ENCODE peak calls at places on chromosomes 12 and 14, in six cellular contexts. One of them, this sample, is unnamed.

GRCh38 chr12:31016057-31016456 is 57.6 kb upstream of the DDX11 start:
- DNase-seq in iris pigment epithelial cell: no peak
- DNase-seq in activated T-cell treated with anti-CD3 and anti-CD28 coated beads for 1 hour: no peak
- DNase-seq in amygdala: no peak
- DNase-seq in hippocampal formation: no peak
- DNase-seq in left ventricle myocardium superior: no peak
- DNase-seq in this sample: no peak

GRCh38 chr12:25482637-25483036 is 70.4 kb downstream of the LMNTD1 start:
- DNase-seq in left ventricle myocardium superior: no peak
- DNase-seq in activated T-cell treated with anti-CD3 and anti-CD28 coated beads for 1 hour: no peak
- DNase-seq in iris pigment epithelial cell: no peak
- DNase-seq in amygdala: no peak
- DNase-seq in hippocampal formation: no peak
- DNase-seq in this sample: peak; percentile 76

GRCh38 chr12:51951843-51952722 is 584 bp downstream of the ACVR1B start:
- DNase-seq in left ventricle myocardium superior: peak; percentile 60
- DNase-seq in activated T-cell treated with anti-CD3 and anti-CD28 coated beads for 1 hour: no peak
- DNase-seq in hippocampal formation: no peak
- DNase-seq in amygdala: no peak
- DNase-seq in iris pigment epithelial cell: no peak
- DNase-seq in this sample: no peak

GRCh38 chr12:50914872-50915484 is 37.4 kb upstream of the HIGD1C start:
- DNase-seq in amygdala: no peak
- DNase-seq in left ventricle myocardium superior: no peak
- DNase-seq in iris pigment epithelial cell: no peak
- DNase-seq in hippocampal formation: no peak
- DNase-seq in activated T-cell treated with anti-CD3 and anti-CD28 coated beads for 1 hour: no peak
- DNase-seq in this sample: no peak

GRCh38 chr12:2289525-2289924 is 236.7 kb downstream of the CACNA1C start:
- DNase-seq in activated T-cell treated with anti-CD3 and anti-CD28 coated beads for 1 hour: no peak
- DNase-seq in hippocampal formation: no peak
- DNase-seq in amygdala: no peak
- DNase-seq in iris pigment epithelial cell: no peak
- DNase-seq in left ventricle myocardium superior: no peak
- DNase-seq in this sample: no peak

GRCh38 chr14:38721822-38722431 is 381.1 kb downstream of the SEC23A start:
- DNase-seq in hippocampal formation: peak; percentile 70
- DNase-seq in left ventricle myocardium superior: peak; percentile 35
- DNase-seq in amygdala: peak; percentile 57
- DNase-seq in iris pigment epithelial cell: peak; percentile 53
- DNase-seq in activated T-cell treated with anti-CD3 and anti-CD28 coated beads for 1 hour: peak; percentile 0
- DNase-seq in this sample: peak; percentile 35

GRCh38 chr12:14403293-14403692 is 37.8 kb downstream of the ATF7IP start:
- DNase-seq in amygdala: no peak
- DNase-seq in left ventricle myocardium superior: no peak
- DNase-seq in hippocampal formation: no peak
- DNase-seq in activated T-cell treated with anti-CD3 and anti-CD28 coated beads for 1 hour: no peak
- DNase-seq in iris pigment epithelial cell: no peak
- DNase-seq in this sample: no peak

GRCh38 chr14:64636208-64636979 is 67.8 kb upstream of the PLEKHG3 start:
- DNase-seq in amygdala: peak; percentile 61
- DNase-seq in activated T-cell treated with anti-CD3 and anti-CD28 coated beads for 1 hour: peak; percentile 59
- DNase-seq in iris pigment epithelial cell: no peak
- DNase-seq in left ventricle myocardium superior: peak; percentile 71
- DNase-seq in hippocampal formation: peak; percentile 72
- DNase-seq in this sample: peak; percentile 66

GRCh38 chr14:88233915-88234314 is 89.2 kb downstream of the KCNK10 start:
- DNase-seq in activated T-cell treated with anti-CD3 and anti-CD28 coated beads for 1 hour: no peak
- DNase-seq in hippocampal formation: no peak
- DNase-seq in iris pigment epithelial cell: no peak
- DNase-seq in amygdala: no peak
- DNase-seq in left ventricle myocardium superior: no peak
- DNase-seq in this sample: peak; percentile 29

GRCh38 chr12:94690199-94690695 is 39.9 kb upstream of the TMCC3 start:
- DNase-seq in activated T-cell treated with anti-CD3 and anti-CD28 coated beads for 1 hour: no peak
- DNase-seq in amygdala: no peak
- DNase-seq in left ventricle myocardium superior: no peak
- DNase-seq in hippocampal formation: no peak
- DNase-seq in iris pigment epithelial cell: peak; percentile 56
- DNase-seq in this sample: no peak

GRCh38 chr12:120688527-120689071 is 1.6 kb downstream of the MLEC start:
- DNase-seq in iris pigment epithelial cell: peak; percentile 51
- DNase-seq in activated T-cell treated with anti-CD3 and anti-CD28 coated beads for 1 hour: no peak
- DNase-seq in hippocampal formation: no peak
- DNase-seq in amygdala: no peak
- DNase-seq in left ventricle myocardium superior: no peak
- DNase-seq in this sample: no peak

GRCh38 chr14:34693228-34693939 is 21.0 kb downstream of the CFL2 start:
- DNase-seq in amygdala: no peak
- DNase-seq in iris pigment epithelial cell: no peak
- DNase-seq in activated T-cell treated with anti-CD3 and anti-CD28 coated beads for 1 hour: no peak
- DNase-seq in left ventricle myocardium superior: peak; percentile 41
- DNase-seq in hippocampal formation: no peak
- DNase-seq in this sample: no peak

GRCh38 chr14:22980672-22981089 is 1.7 kb downstream of the AJUBA start:
- DNase-seq in hippocampal formation: no peak
- DNase-seq in iris pigment epithelial cell: peak; percentile 25
- DNase-seq in amygdala: no peak
- DNase-seq in activated T-cell treated with anti-CD3 and anti-CD28 coated beads for 1 hour: no peak
- DNase-seq in left ventricle myocardium superior: peak; percentile 60
- DNase-seq in this sample: no peak

GRCh38 chr12:66036317-66036716 is 94.2 kb downstream of the LLPH start:
- DNase-seq in activated T-cell treated with anti-CD3 and anti-CD28 coated beads for 1 hour: no peak
- DNase-seq in iris pigment epithelial cell: peak; percentile 96
- DNase-seq in hippocampal formation: no peak
- DNase-seq in amygdala: no peak
- DNase-seq in left ventricle myocardium superior: peak; percentile 59
- DNase-seq in this sample: no peak

GRCh38 chr14:95515080-95515489 is 1.4 kb downstream of the SYNE3 start:
- DNase-seq in hippocampal formation: no peak
- DNase-seq in amygdala: no peak
- DNase-seq in iris pigment epithelial cell: no peak
- DNase-seq in left ventricle myocardium superior: peak; percentile 78
- DNase-seq in activated T-cell treated with anti-CD3 and anti-CD28 coated beads for 1 hour: no peak
- DNase-seq in this sample: peak; percentile 93

GRCh38 chr12:4037747-4038312 is 164.6 kb upstream of the PARP11 start:
- DNase-seq in left ventricle myocardium superior: no peak
- DNase-seq in hippocampal formation: peak; percentile 44
- DNase-seq in activated T-cell treated with anti-CD3 and anti-CD28 coated beads for 1 hour: no peak
- DNase-seq in iris pigment epithelial cell: peak; percentile 47
- DNase-seq in amygdala: peak; percentile 1
- DNase-seq in this sample: no peak

GRCh38 chr14:104436047-104436531 is 143.5 kb upstream of the C14orf180 start:
- DNase-seq in amygdala: no peak
- DNase-seq in hippocampal formation: no peak
- DNase-seq in left ventricle myocardium superior: peak; percentile 88
- DNase-seq in iris pigment epithelial cell: peak; percentile 55
- DNase-seq in activated T-cell treated with anti-CD3 and anti-CD28 coated beads for 1 hour: no peak
- DNase-seq in this sample: no peak

GRCh38 chr12:111297703-111298426 is 71.0 kb downstream of the PHETA1 start:
- DNase-seq in hippocampal formation: no peak
- DNase-seq in amygdala: no peak
- DNase-seq in iris pigment epithelial cell: no peak
- DNase-seq in left ventricle myocardium superior: no peak
- DNase-seq in activated T-cell treated with anti-CD3 and anti-CD28 coated beads for 1 hour: no peak
- DNase-seq in this sample: no peak

GRCh38 chr14:99601301-99601945 is 2.6 kb downstream of the CCDC85C start:
- DNase-seq in iris pigment epithelial cell: no peak
- DNase-seq in left ventricle myocardium superior: no peak
- DNase-seq in amygdala: no peak
- DNase-seq in hippocampal formation: peak; percentile 23
- DNase-seq in activated T-cell treated with anti-CD3 and anti-CD28 coated beads for 1 hour: no peak
- DNase-seq in this sample: no peak

GRCh38 chr12:112233242-112233641 is 107.9 kb downstream of the TRAFD1 start:
- DNase-seq in left ventricle myocardium superior: no peak
- DNase-seq in activated T-cell treated with anti-CD3 and anti-CD28 coated beads for 1 hour: no peak
- DNase-seq in iris pigment epithelial cell: no peak
- DNase-seq in amygdala: no peak
- DNase-seq in hippocampal formation: no peak
- DNase-seq in this sample: no peak

GRCh38 chr12:93422050-93422449 is 19.7 kb downstream of the UBE2N start:
- DNase-seq in iris pigment epithelial cell: no peak
- DNase-seq in hippocampal formation: no peak
- DNase-seq in amygdala: no peak
- DNase-seq in left ventricle myocardium superior: no peak
- DNase-seq in activated T-cell treated with anti-CD3 and anti-CD28 coated beads for 1 hour: no peak
- DNase-seq in this sample: no peak

GRCh38 chr12:110266980-110267620 is 13.9 kb upstream of the ATP2A2 start:
- DNase-seq in amygdala: no peak
- DNase-seq in hippocampal formation: no peak
- DNase-seq in left ventricle myocardium superior: no peak
- DNase-seq in activated T-cell treated with anti-CD3 and anti-CD28 coated beads for 1 hour: no peak
- DNase-seq in iris pigment epithelial cell: peak; percentile 68
- DNase-seq in this sample: peak; percentile 54

GRCh38 chr14:100193417-100194357 is 34.2 kb upstream of the DEGS2 start:
- DNase-seq in hippocampal formation: peak; percentile 30
- DNase-seq in amygdala: peak; percentile 47
- DNase-seq in left ventricle myocardium superior: no peak
- DNase-seq in iris pigment epithelial cell: no peak
- DNase-seq in activated T-cell treated with anti-CD3 and anti-CD28 coated beads for 1 hour: no peak
- DNase-seq in this sample: no peak

GRCh38 chr12:25069221-25069620 is 120.3 kb upstream of the BCAT1 start:
- DNase-seq in iris pigment epithelial cell: no peak
- DNase-seq in amygdala: no peak
- DNase-seq in left ventricle myocardium superior: no peak
- DNase-seq in activated T-cell treated with anti-CD3 and anti-CD28 coated beads for 1 hour: no peak
- DNase-seq in hippocampal formation: no peak
- DNase-seq in this sample: no peak

GRCh38 chr14:85165091-85165490 is 364.9 kb upstream of the FLRT2 start:
- DNase-seq in iris pigment epithelial cell: no peak
- DNase-seq in activated T-cell treated with anti-CD3 and anti-CD28 coated beads for 1 hour: no peak
- DNase-seq in hippocampal formation: no peak
- DNase-seq in left ventricle myocardium superior: no peak
- DNase-seq in amygdala: no peak
- DNase-seq in this sample: no peak

GRCh38 chr12:59927041-59927440 is 331.2 kb downstream of the SLC16A7 start:
- DNase-seq in activated T-cell treated with anti-CD3 and anti-CD28 coated beads for 1 hour: no peak
- DNase-seq in left ventricle myocardium superior: no peak
- DNase-seq in amygdala: no peak
- DNase-seq in iris pigment epithelial cell: peak; percentile 72
- DNase-seq in hippocampal formation: no peak
- DNase-seq in this sample: no peak

This sample was measured in NCI-H1417.